ENCODE peak calls at places on chromosomes 4 and X, in ten cellular contexts. I, H, B, U, S, A, N, D, W and Z are unnamed samples.

GRCh38 chr4:155025762-155026457 is 182.5 kb upstream of the NPY2R start:
- DNase-seq in W (peak), U (peak), D (no peak), N (peak), I (no peak), B (no peak), S (peak), A (no peak), H (no peak), Z (no peak)

GRCh38 chr4:114606240-114606639 is 7.6 kb downstream of the UGT8 start:
- DNase-seq in S (no peak), H (no peak), N (no peak), B (no peak), A (no peak), D (no peak), U (no peak), I (no peak), W (no peak), Z (peak)

GRCh38 chr4:145773581-145774234 is 93.8 kb downstream of the C4orf51 start:
- DNase-seq in A (no peak), D (no peak), U (peak), S (no peak), H (no peak), N (no peak), W (peak), I (no peak), B (no peak), Z (no peak)

GRCh38 chrX:69323786-69324720 is 158.8 kb upstream of the PJA1 start:
- DNase-seq in I (no peak), W (no peak), N (no peak), H (no peak), U (no peak), D (no peak), A (no peak), B (no peak), S (no peak), Z (no peak)

GRCh38 chr4:112416464-112416863 is 99.5 kb downstream of the NEUROG2 start:
- DNase-seq in A (no peak), D (no peak), B (no peak), S (no peak), N (no peak), H (no peak), W (no peak), U (no peak), I (no peak), Z (no peak)

GRCh38 chr4:24181005-24181404 is 291.2 kb upstream of the PPARGC1A start:
- DNase-seq in B (no peak), I (no peak), U (no peak), S (no peak), A (no peak), D (no peak), W (no peak), N (no peak), H (no peak), Z (no peak)

GRCh38 chr4:98930311-98930865 is 1.5 kb upstream of the EIF4E start:
- DNase-seq in N (no peak), A (no peak), I (no peak), H (no peak), W (no peak), D (no peak), B (no peak), S (no peak), U (peak), Z (no peak)

GRCh38 chr4:168850016-168850415 is 160.0 kb downstream of the CBR4 start:
- DNase-seq in A (no peak), S (no peak), U (no peak), H (no peak), I (no peak), D (no peak), B (no peak), N (no peak), W (no peak), Z (no peak)

GRCh38 chr4:178970433-178971140 is 1528.3 kb upstream of the AGA start:
- DNase-seq in A (no peak), B (no peak), N (no peak), H (no peak), D (no peak), S (no peak), U (no peak), I (no peak), W (no peak), Z (no peak)

GRCh38 chr4:7777017-7777710 is 162.5 kb downstream of the AFAP1 start:
- DNase-seq in S (no peak), N (no peak), B (no peak), I (no peak), H (no peak), A (no peak), U (no peak), W (no peak), D (no peak), Z (no peak)

GRCh38 chrX:26845051-26845450 is 618.1 kb downstream of the PPP4R3C start:
- DNase-seq in D (no peak), I (peak), S (peak), N (no peak), B (no peak), H (no peak), W (peak), A (no peak), U (no peak), Z (no peak)

GRCh38 chr4:145302725-145303124 is 122.3 kb upstream of the OTUD4 start:
- DNase-seq in H (no peak), D (no peak), I (no peak), N (no peak), B (no peak), U (no peak), S (no peak), A (no peak), W (no peak), Z (no peak)

GRCh38 chr4:3013839-3014350 is 50.5 kb downstream of the GRK4 start:
- DNase-seq in H (no peak), S (no peak), B (no peak), D (no peak), W (no peak), N (no peak), U (peak), A (no peak), I (no peak), Z (peak)

GRCh38 chr4:7917669-7918068 is 22.0 kb downstream of the AFAP1 start:
- DNase-seq in U (no peak), A (no peak), N (no peak), S (no peak), D (no peak), B (no peak), I (no peak), H (no peak), W (no peak), Z (no peak)

GRCh38 chrX:45434231-45434630 is 233.6 kb upstream of the DIPK2B start:
- DNase-seq in A (no peak), D (no peak), W (no peak), H (no peak), N (no peak), S (no peak), B (no peak), U (no peak), I (no peak), Z (no peak)

GRCh38 chr4:152095701-152096070 is 334.9 kb upstream of the GATB start:
- DNase-seq in H (no peak), N (no peak), I (no peak), A (no peak), U (no peak), W (no peak), B (no peak), D (no peak), S (no peak), Z (no peak)

GRCh38 chr4:10115657-10116624 is 658 bp downstream of the WDR1 start:
- DNase-seq in H (no peak), B (peak), D (peak), W (peak), U (peak), N (peak), A (peak), I (no peak), S (peak), Z (peak)

GRCh38 chr4:91330555-91331137 is 973.1 kb upstream of the GRID2 start:
- DNase-seq in D (no peak), H (no peak), U (no peak), W (peak), N (no peak), A (no peak), B (no peak), I (peak), S (peak), Z (no peak)

GRCh38 chrX:73850124-73851013 is 287.4 kb downstream of the CHIC1 start:
- DNase-seq in W (peak), I (peak), S (peak), N (peak), D (peak), U (peak), H (no peak), A (peak), B (no peak), Z (peak)

GRCh38 chrX:135420831-135421230 is 913 bp upstream of the SMIM10L2A start:
- DNase-seq in U (no peak), S (no peak), I (no peak), W (no peak), H (no peak), D (no peak), N (no peak), A (no peak), B (no peak), Z (no peak)

DNA sequence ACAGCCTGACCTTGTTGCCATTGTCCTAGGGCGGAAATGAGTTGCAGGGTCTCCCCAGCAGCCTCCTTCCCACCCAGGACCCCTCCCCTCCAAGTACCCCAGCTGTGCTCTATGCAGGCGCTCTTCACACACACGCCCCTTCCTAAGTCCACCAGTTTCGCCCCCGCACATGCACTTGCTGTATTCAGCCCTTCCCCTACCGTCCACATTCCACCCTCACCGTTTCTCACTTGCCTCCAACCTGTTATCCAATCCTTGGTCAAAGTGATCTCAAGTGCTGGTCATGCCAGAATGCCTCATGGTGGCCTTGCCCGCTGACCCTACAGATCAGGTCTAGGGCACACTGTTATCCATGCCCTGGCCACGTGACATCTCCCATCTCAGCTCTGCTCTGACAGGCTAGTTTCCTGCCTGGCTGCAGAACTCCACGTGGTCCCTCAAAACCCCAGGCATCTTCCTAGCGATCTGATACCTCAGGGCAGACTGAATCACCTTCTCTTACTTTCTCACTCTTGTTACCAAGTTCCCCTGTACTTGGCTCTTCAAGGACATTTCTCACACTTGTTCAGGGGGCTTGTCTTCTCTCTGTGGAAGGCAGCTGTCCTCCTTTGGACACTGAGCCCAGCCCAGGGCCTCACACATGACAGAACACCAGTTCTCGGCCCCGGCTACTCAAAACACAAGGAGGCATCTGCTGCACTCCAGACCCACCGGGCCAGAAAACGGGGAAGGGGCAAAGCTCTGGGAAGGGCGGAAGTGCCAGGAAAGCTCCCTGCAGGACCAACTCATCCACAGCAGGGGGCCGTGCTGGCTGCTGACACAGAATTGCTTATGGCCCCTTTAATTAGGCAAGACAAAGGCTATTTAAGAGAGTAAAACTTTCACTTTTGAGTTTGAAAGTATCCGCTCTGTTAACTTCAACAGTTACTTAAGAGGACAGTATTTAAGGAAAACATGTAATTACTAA is 39.9 kb downstream of the NSG1 start:
- DNase-seq in U (no peak), A (no peak), D (no peak), S (no peak), B (no peak), H (no peak), W (peak), I (peak), N (no peak), Z (no peak)
- H3K4me3 ChIP-seq in U (no peak), A (no peak), D (no peak), S (no peak), B (no peak), H (no peak), W (no peak), I (no peak), N (no peak), Z (no peak)

GRCh38 chr4:118955515-118955914 is 66.9 kb downstream of the SYNPO2 start:
- DNase-seq in U (no peak), H (no peak), D (no peak), W (peak), B (no peak), N (no peak), A (no peak), S (no peak), I (no peak), Z (no peak)
- H3K4me3 ChIP-seq in U (no peak), H (no peak), D (no peak), W (no peak), B (no peak), N (no peak), A (no peak), S (no peak), I (no peak), Z (no peak)

DNA sequence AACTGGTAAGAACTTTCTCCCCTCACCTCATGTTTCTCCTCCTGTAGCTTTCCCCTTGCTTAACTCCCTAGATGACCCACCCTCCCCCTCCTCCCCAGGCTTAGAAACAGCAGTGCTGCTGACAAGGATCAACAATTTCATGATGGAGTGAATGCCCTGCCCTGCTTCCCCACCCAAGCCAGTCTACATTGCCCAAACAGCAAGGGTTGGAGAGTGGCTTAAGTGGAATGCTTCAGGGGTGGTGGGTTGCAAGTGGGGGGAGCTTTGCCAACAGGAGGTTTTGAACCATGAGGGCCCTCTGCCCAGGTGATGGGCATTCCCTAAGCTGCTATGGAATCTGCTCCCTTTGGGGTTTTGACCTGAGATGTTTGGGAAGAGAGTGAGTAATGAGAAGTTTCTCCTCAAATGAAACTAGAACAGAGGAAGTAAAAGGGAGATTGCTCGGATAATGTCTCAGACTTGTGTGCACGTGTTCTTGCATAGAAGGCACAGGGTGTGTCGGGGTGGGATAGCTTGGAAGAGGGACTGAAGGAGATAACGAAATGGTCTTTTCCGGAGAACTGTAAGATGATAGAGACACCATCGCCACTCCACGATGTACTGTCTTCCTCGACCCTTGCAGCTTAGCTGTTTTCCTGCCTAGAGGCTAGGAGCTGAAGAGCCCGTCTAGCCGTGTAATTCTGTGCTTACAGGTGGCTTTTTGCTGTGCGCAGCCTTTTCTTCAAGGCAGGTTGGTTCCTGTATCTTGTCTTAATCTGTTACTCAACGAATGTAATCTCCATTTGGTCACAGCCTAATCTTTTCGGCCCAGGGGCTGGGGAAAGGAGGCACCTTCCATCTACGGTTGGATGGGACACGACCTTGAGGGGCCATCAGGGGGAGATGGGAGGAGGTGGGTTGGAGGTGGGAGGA is 10.1 kb downstream of the GDPD2 start:
- DNase-seq in D (no peak), H (no peak), S (no peak), N (no peak), W (no peak), A (no peak), U (no peak), I (no peak), B (no peak), Z (no peak)
- H3K4me3 ChIP-seq in D (peak), H (peak), S (peak), N (peak), W (peak), A (peak), U (peak), I (peak), B (peak), Z (no peak)

DNA sequence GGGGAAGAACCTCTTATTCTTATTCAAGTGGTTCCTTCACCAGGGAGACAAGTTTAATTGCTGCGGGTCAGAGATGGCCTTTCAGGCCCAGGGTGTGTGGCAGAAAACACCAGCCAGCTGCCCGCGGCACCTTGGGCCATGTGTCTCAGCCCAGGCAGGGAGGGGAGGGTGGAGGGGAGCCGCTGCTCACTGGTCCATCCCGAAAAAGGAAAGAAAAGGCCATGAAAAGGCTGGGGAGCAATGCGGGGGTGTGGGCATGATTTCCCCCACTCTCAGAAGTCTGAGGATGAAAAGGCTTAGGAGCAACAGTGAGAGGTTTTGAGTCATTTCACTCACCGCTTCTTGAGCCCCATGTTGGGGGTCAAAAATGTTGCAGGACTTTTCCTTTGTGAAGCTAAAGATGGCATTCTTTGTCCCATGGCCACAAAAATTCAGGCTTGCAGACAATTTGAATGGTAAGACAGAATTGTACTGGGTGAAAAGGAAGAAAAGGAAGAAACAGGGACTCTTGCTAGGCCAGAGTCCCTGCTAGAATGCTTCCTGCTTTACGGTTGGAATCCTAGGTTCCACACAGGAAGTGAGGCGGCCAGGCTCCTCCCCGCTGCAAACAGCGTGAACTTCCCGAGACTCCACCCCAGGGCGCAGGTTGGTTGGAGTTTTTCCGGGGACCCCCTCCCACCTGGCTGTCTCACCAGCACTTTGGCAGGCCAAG is 17.4 kb upstream of the FAM47E start:
- DNase-seq in N (peak), A (no peak), W (no peak), S (no peak), I (no peak), H (no peak), U (no peak), B (peak), D (no peak), Z (no peak)
- H3K4me3 ChIP-seq in N (no peak), A (no peak), W (no peak), S (no peak), I (no peak), H (no peak), U (no peak), B (peak), D (no peak), Z (no peak)

GRCh38 chr4:186249785-186250739 is 15.9 kb upstream of the F11 start:
- DNase-seq in U (no peak), I (no peak), B (no peak), S (peak), D (no peak), A (no peak), N (no peak), W (no peak), H (peak), Z (no peak)
- H3K4me3 ChIP-seq in U (no peak), I (no peak), B (no peak), S (no peak), D (no peak), A (no peak), N (no peak), W (no peak), H (no peak), Z (no peak)